ENCODE peak calls at places on chromosomes 11 and 22, in eight cellular contexts. G is neural progenitor cell, F is psoas muscle, D is spleen, U is ovary, W is WERI-Rb-1, I is colonic mucosa, J is esophagus muscularis mucosa. A is an unnamed sample.

GRCh38 chr11:104772806-104773241 is 125.4 kb downstream of the CASP12 start:
- DNase-seq in G (no peak), F (no peak), D (no peak), U (no peak), W (no peak), I (no peak), J (no peak), A (no peak)

GRCh38 chr22:20569059-20570058 is 61.9 kb downstream of the MED15 start:
- DNase-seq in G (no peak), F (peak; percentile 82), D (peak; percentile 89), U (peak; percentile 57), W (no peak), I (no peak), J (peak; percentile 96), A (peak; percentile 89)

GRCh38 chr11:132300283-132300682 is 929.9 kb downstream of the NTM start:
- DNase-seq in G (peak; percentile 29), F (no peak), D (no peak), U (no peak), W (peak; percentile 28), I (no peak), J (no peak), A (no peak)

GRCh38 chr11:119155733-119156492 is 7.1 kb downstream of the ABCG4 start:
- DNase-seq in G (peak; percentile 40), F (no peak), D (no peak), U (no peak), W (peak; percentile 66), I (peak; percentile 41), J (no peak), A (no peak)

GRCh38 chr22:19875531-19876313 is 21.0 kb upstream of the GNB1L start:
- DNase-seq in G (peak; percentile 1), F (peak; percentile 12), D (peak; percentile 62), U (peak; percentile 6), W (peak; percentile 6), I (peak; percentile 22), J (no peak), A (peak; percentile 77)

GRCh38 chr22:23651676-23652075 is 19.6 kb upstream of the DRICH1 start:
- DNase-seq in G (no peak), F (no peak), D (peak; percentile 13), U (no peak), W (no peak), I (no peak), J (no peak), A (peak; percentile 42)

GRCh38 chr11:1701041-1701807 is 4.2 kb downstream of the KRTAP5-6 start:
- DNase-seq in G (peak; percentile 84), F (no peak), D (peak; percentile 50), U (no peak), W (no peak), I (peak; percentile 12), J (no peak), A (no peak)

GRCh38 chr11:110582728-110583432 is 129.4 kb downstream of the ARHGAP20 start:
- DNase-seq in G (no peak), F (no peak), D (no peak), U (no peak), W (no peak), I (no peak), J (no peak), A (no peak)

GRCh38 chr11:77589181-77589520 is 602 bp upstream of the AQP11 start:
- DNase-seq in G (no peak), F (no peak), D (no peak), U (no peak), W (no peak), I (no peak), J (no peak), A (no peak)

GRCh38 chr11:61733120-61733978 is 19.1 kb upstream of the MYRF start:
- DNase-seq in G (peak; percentile 91), F (peak; percentile 87), D (peak; percentile 96), U (peak; percentile 81), W (peak; percentile 87), I (peak; percentile 87), J (peak; percentile 97), A (peak; percentile 96)

GRCh38 chr11:16605440-16605970 is 132.9 kb upstream of the C11orf58 start:
- DNase-seq in G (peak; percentile 67), F (peak; percentile 28), D (peak; percentile 58), U (no peak), W (no peak), I (peak; percentile 38), J (no peak), A (no peak)

GRCh38 chr11:17601206-17602075 is 54.4 kb downstream of the OTOG start:
- DNase-seq in G (peak; percentile 46), F (no peak), D (peak; percentile 45), U (no peak), W (peak; percentile 66), I (peak; percentile 10), J (peak; percentile 92), A (no peak)

GRCh38 chr11:123431619-123432018 is 1.6 kb downstream of the GRAMD1B start:
- DNase-seq in G (no peak), F (no peak), D (no peak), U (no peak), W (no peak), I (no peak), J (no peak), A (no peak)
- H3K4me3 ChIP-seq in G (peak overlapping the region; percentile 90), F (peak overlapping the region; percentile 82), D (peak overlapping the region; percentile 62), U (no peak overlapping the region), W (no peak overlapping the region), I (peak overlapping the region; percentile 62), J (peak overlapping the region; percentile 59), A (no peak overlapping the region)

GRCh38 chr11:46977940-46978595 is 41.5 kb downstream of the CSTPP1 start:
- DNase-seq in G (no peak), F (no peak), D (no peak), U (no peak), W (no peak), I (no peak), J (no peak), A (no peak)

GRCh38 chr11:46977038-46977818 is 40.7 kb downstream of the CSTPP1 start:
- DNase-seq in G (peak; percentile 72), F (no peak), D (no peak), U (no peak), W (no peak), I (no peak), J (no peak), A (no peak)

GRCh38 chr11:46972821-46973220 is 36.3 kb downstream of the CSTPP1 start:
- DNase-seq in G (no peak), F (no peak), D (no peak), U (no peak), W (no peak), I (no peak), J (no peak), A (no peak)

GRCh38 chr11:46979358-46979757 is 42.8 kb downstream of the CSTPP1 start:
- DNase-seq in G (no peak), F (no peak), D (no peak), U (no peak), W (no peak), I (no peak), J (no peak), A (no peak)

DNA sequence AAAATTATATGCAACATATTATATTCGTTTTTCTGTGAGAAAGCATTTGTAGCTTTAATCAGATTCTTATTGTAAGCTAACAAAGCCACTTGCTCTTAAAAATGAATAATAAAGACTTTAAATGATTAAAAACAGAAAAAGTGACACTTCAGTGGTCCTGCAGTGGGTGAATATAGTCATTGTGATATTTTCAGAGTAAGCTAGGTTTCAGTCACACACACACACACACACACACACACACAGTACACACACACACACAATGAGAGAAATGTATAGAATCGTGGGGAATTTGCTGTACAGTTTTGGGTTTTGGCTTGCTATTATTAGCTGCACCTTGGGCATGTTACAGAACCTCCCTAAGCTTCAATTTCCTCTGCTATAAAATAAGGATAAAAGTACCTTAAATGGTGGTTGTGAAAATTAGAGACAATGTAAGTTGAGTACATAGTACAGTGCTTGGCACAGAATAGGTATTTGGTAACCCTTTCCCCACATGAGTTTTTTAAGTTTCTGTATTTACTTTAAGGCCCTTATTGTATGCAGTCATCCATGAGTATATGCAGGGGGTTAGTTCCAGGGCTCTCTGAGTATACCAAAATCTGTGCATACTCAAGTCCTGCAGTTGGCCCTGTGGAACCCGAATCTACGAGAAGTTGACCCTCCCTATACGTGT is 39.8 kb downstream of the CSTPP1 start:
- DNase-seq in G (no peak), F (no peak), D (no peak), U (no peak), W (no peak), I (no peak), J (no peak), A (no peak)
- H3K27ac ChIP-seq in G (peak overlapping the region; percentile 93), F (no peak overlapping the region), D (no peak overlapping the region), U (no peak overlapping the region), W (no peak overlapping the region), I (no peak overlapping the region), J (no peak overlapping the region), A (no peak overlapping the region)

GRCh38 chr11:134611537-134611936 is 199.5 kb upstream of the B3GAT1 start:
- DNase-seq in G (no peak), F (no peak), D (no peak), U (no peak), W (no peak), I (no peak), J (no peak), A (no peak)

GRCh38 chr11:134615041-134615615 is 203.1 kb upstream of the B3GAT1 start:
- DNase-seq in G (no peak), F (no peak), D (no peak), U (no peak), W (no peak), I (no peak), J (no peak), A (no peak)

GRCh38 chr11:134612416-134613030 is 200.5 kb upstream of the B3GAT1 start:
- DNase-seq in G (no peak), F (no peak), D (no peak), U (no peak), W (no peak), I (no peak), J (peak; percentile 86), A (no peak)

GRCh38 chr11:134614141-134614540 is 202.1 kb upstream of the B3GAT1 start:
- DNase-seq in G (no peak), F (no peak), D (no peak), U (no peak), W (no peak), I (no peak), J (no peak), A (no peak)

DNA sequence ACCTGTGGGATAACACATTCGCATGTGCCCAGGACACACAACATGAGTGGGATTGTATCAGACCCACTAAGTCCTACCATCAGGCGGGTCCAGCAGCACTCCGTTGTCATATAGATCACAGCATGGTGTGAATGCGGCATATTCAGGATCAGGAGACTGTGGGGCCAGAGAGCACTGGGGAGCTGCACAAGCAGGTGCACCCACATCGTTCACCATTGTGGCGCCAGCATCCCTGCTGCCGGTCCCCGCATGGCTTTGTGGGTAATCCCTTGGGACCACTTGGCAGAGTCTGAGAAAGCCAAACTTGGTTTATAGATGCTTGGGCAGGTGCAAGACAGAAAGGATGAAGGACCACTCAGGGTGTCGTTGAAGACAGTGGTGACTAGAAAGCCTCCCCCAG is 201.6 kb upstream of the B3GAT1 start:
- DNase-seq in G (no peak), F (no peak), D (no peak), U (no peak), W (no peak), I (no peak), J (peak; percentile 82), A (no peak)
- H3K9me3 ChIP-seq in G (no peaks in the 10 kb centered on the region), F (no peaks in the 10 kb centered on the region), D (no peaks in the 10 kb centered on the region), U (no peaks in the 10 kb centered on the region), W (no peaks in the 10 kb centered on the region), I (no peaks in the 10 kb centered on the region), J (no peaks in the 10 kb centered on the region), A (no peaks in the 10 kb centered on the region)

DNA sequence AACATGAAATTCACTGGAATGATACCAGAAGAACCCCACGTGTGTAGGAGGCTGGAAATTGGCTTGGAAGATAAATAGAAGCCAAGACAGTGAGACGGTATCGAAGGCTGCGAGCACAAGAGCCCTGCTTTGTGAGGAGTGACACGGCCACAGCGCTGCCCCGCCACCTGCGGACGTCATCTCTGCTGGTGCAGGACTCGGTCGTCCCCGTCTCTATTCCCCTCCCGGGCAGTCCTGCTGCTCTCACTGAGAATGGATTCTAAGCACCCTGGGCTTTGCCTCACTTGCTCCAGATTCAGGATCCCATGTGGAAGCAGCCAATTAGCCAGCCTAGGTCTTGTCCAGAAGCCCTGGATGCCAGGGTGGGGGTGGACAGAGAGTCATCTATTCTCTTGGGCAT is 25.2 kb downstream of the APOL3 start:
- DNase-seq in G (no peak), F (no peak), D (no peak), U (no peak), W (no peak), I (no peak), J (no peak), A (peak; percentile 47)
- H3K4me3 ChIP-seq in G (no peak overlapping the region), F (no peak overlapping the region), D (no peak overlapping the region), U (no peak overlapping the region), W (no peak overlapping the region), I (no peak overlapping the region), J (no peak overlapping the region), A (no peak overlapping the region)

A was measured in aorta.